ENCODE peak calls at places on chromosomes 4 and X, in seven cellular contexts. W, R, M, X, G, V and S are unnamed samples.

GRCh38 chr4:143270266-143270838 is 66.3 kb upstream of the GAB1 start:
- DNase-seq in V (no peak), W (no peak), X (no peak), G (no peak), R (no peak), M (no peak), S (no peak)

GRCh38 chr4:142383800-142384470 is 462.2 kb downstream of the INPP4B start:
- DNase-seq in W (no peak), M (no peak), V (no peak), R (no peak), G (no peak), X (no peak), S (no peak)

GRCh38 chr4:4803216-4803903 is 56.1 kb upstream of the MSX1 start:
- DNase-seq in W (no peak), X (no peak), G (no peak), M (no peak), R (no peak), V (no peak), S (no peak)

GRCh38 chr4:140291259-140291658 is 82.2 kb upstream of the SCOC start:
- DNase-seq in X (no peak), M (no peak), V (no peak), W (no peak), R (no peak), G (no peak), S (no peak)

GRCh38 chr4:183636923-183637322 is 22.1 kb downstream of the RWDD4 start:
- DNase-seq in V (no peak), G (no peak), W (no peak), M (no peak), X (no peak), R (no peak), S (no peak)

GRCh38 chr4:185921583-185922555 is 109.9 kb upstream of the SORBS2 start:
- DNase-seq in M (no peak), R (no peak), X (no peak), V (no peak), W (no peak), G (no peak), S (no peak)

GRCh38 chr4:120509719-120510118 is 412.8 kb downstream of the PRDM5 start:
- DNase-seq in M (no peak), V (no peak), G (no peak), R (no peak), X (no peak), W (no peak), S (no peak)

GRCh38 chrX:155068165-155068564 is 2.8 kb downstream of the CMC4 start:
- DNase-seq in G (no peak), X (no peak), R (no peak), V (no peak), W (peak; percentile 2), M (no peak), S (peak; percentile 13)

GRCh38 chr4:97910005-97910404 is 233.3 kb downstream of the STPG2 start:
- DNase-seq in M (no peak), G (no peak), W (no peak), R (no peak), V (no peak), X (no peak), S (no peak)

GRCh38 chr4:24763631-24764302 is 31.6 kb upstream of the SOD3 start:
- DNase-seq in G (no peak), M (no peak), W (peak; percentile 20), X (no peak), R (no peak), V (no peak), S (no peak)

GRCh38 chr4:111792592-111792991 is 352.7 kb upstream of the FAM241A start:
- DNase-seq in V (no peak), G (no peak), X (no peak), M (no peak), W (no peak), R (no peak), S (no peak)

GRCh38 chr4:4406455-4407298 is 19.8 kb downstream of the NSG1 start:
- DNase-seq in V (no peak), X (no peak), M (no peak), G (peak; percentile 27), W (no peak), R (no peak), S (no peak)

GRCh38 chr4:82201805-82202636 is 171.8 kb downstream of the HNRNPD start:
- DNase-seq in X (no peak), W (no peak), M (no peak), V (peak; percentile 52), G (no peak), R (peak; percentile 4), S (peak; percentile 8)

GRCh38 chrX:65999563-66000148 is 40.2 kb downstream of the VSIG4 start:
- DNase-seq in R (no peak), W (no peak), G (no peak), M (no peak), V (no peak), X (no peak), S (no peak)

GRCh38 chrX:101977091-101977490 is 45.3 kb upstream of the ZMAT1 start:
- DNase-seq in R (no peak), V (no peak), G (no peak), X (no peak), W (no peak), M (no peak), S (no peak)

GRCh38 chr4:11912886-11913285 is 484.2 kb upstream of the HS3ST1 start:
- DNase-seq in W (peak; percentile 18), M (no peak), V (no peak), G (no peak), X (no peak), R (no peak), S (no peak)

GRCh38 chrX:71492086-71493065 is 40.5 kb upstream of the OGT start:
- DNase-seq in V (no peak), W (no peak), R (peak; percentile 17), X (no peak), M (no peak), G (peak; percentile 61), S (no peak)

GRCh38 chrX:71111141-71111843 is at the start of gene IL2RG:
- DNase-seq in V (peak; percentile 7), X (no peak), R (peak; percentile 68), W (no peak), M (no peak), G (peak; percentile 60), S (no peak)